ENCODE peak calls at places on chromosomes 6 and 20, in seven cellular contexts. A, M, E, L, C, U and Y are unnamed samples.

GRCh38 chr6:30169658-30170614 is 6.6 kb downstream of the TRIM15 start:
- DNase-seq in L (peak), A (peak), M (peak), E (no peak), C (no peak), U (peak), Y (no peak)

GRCh38 chr6:5662797-5663196 is 343.9 kb downstream of the NRN1 start:
- DNase-seq in C (no peak), A (no peak), L (no peak), M (no peak), E (no peak), U (no peak), Y (no peak)

GRCh38 chr6:3919130-3919628 is 70.0 kb downstream of the FAM50B start:
- DNase-seq in C (no peak), M (peak), L (no peak), E (peak), U (peak), A (peak), Y (peak)

GRCh38 chr6:80547827-80548226 is 441.4 kb downstream of the BCKDHB start:
- DNase-seq in M (peak), U (peak), C (no peak), E (no peak), A (peak), L (no peak), Y (peak)

GRCh38 chr6:28266962-28267694 is at the start of gene ZSCAN26:
- DNase-seq in E (peak), A (peak), U (peak), M (peak), C (peak), L (peak), Y (peak)

GRCh38 chr6:26006086-26006939 is 43.7 kb downstream of the TRIM38 start:
- DNase-seq in E (no peak), A (no peak), L (no peak), C (no peak), U (no peak), M (no peak), Y (no peak)

GRCh38 chr6:90168693-90169131 is 127.9 kb downstream of the BACH2 start:
- DNase-seq in L (no peak), U (peak), E (no peak), A (peak), M (peak), C (no peak), Y (peak)

GRCh38 chr6:106102034-106102433 is 15.9 kb downstream of the PRDM1 start:
- DNase-seq in A (no peak), C (no peak), L (no peak), U (no peak), E (no peak), M (no peak), Y (no peak)

DNA sequence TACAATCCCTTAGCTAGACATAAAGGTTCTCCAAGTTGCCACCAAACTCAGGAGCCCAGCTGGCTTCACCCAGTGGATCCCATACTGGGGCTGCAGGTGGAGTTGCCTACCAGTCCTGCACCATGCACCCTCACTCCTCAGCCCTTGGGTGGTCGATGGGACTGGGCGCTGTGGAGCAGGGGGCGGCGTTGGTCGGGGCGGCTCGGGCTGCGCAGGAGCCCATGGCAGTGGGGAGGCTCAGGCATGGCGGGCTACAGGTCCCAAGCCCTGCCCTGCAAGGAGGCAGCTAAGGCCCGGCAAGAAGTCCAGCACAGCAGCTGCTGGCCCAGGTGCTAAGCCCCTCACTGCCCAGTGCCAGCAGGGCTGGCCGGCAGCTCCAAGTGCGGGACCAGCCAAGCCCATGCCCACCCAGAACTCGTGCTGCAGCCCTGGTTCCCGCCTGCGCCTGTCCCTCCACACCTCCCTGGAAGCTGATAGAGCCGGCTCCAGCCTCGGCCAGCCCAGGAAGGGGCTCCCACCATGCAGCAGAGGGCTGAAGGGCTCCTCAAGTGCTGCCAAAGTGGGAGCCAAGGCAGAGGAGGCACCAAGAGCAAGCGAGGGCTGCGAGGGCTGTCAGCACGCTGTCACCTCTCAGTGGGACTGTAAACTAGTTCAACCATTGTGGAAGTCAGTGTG is 912.1 kb downstream of the PHF3 start:
- DNase-seq in M (no peak), L (no peak), A (no peak), C (no peak), U (no peak), E (no peak), Y (no peak)
- H3K4me3 ChIP-seq in M (no peak), L (no peak), A (no peak), C (no peak), U (no peak), E (no peak), Y (no peak)

GRCh38 chr6:163446529-163446928 is 32.0 kb downstream of the QKI start:
- DNase-seq in A (no peak), E (no peak), M (no peak), C (no peak), L (no peak), U (no peak), Y (no peak)
- H3K4me3 ChIP-seq in A (no peak), E (no peak), M (no peak), C (no peak), L (no peak), U (no peak), Y (no peak)

GRCh38 chr6:141492885-141493284 is 639.8 kb upstream of the GJE1 start:
- DNase-seq in M (no peak), U (no peak), A (no peak), L (no peak), E (no peak), C (no peak), Y (no peak)
- H3K4me3 ChIP-seq in M (no peak), U (no peak), A (no peak), L (no peak), E (no peak), C (no peak), Y (no peak)

DNA sequence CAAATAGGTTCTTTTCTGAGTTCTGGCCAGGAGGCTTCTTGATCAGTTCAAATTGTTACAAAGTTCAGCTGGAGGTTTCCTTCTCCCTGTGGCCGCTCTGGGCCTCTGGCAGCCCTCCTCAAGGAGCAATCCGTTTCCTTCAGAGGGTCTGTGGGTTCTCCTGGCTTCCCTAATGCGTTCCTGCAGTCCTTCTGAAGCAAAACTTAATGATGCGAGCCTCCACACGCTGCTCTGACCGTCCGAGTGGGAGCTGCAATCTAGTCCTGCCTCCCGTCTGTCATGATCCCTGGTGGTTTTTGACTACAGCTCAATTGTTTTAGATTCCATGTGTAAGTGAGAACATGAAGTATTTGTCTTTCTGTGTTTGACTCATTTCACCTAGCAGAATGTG is 8.7 kb downstream of the DEFB132 start:
- DNase-seq in A (no peak), L (no peak), M (no peak), U (no peak), E (no peak), C (no peak), Y (no peak)
- H3K4me3 ChIP-seq in A (no peak), L (peak), M (no peak), U (no peak), E (no peak), C (no peak), Y (no peak)

GRCh38 chr6:41636803-41637178 is 1.5 kb upstream of the MDFI start:
- DNase-seq in U (peak), M (no peak), A (peak), E (no peak), L (peak), C (no peak), Y (no peak)

GRCh38 chr6:41635365-41635764 is 2.9 kb upstream of the MDFI start:
- DNase-seq in E (no peak), U (no peak), L (no peak), M (no peak), A (no peak), C (no peak), Y (no peak)

GRCh38 chr6:41638801-41639555 is 710 bp downstream of the MDFI start:
- DNase-seq in E (no peak), C (no peak), A (peak), L (peak), U (peak), M (no peak), Y (no peak)

GRCh38 chr6:41638002-41638800 is at the start of gene MDFI:
- DNase-seq in C (no peak), E (no peak), A (peak), L (peak), M (no peak), U (peak), Y (no peak)

GRCh38 chr6:41637179-41638001 is 878 bp upstream of the MDFI start:
- DNase-seq in C (no peak), E (no peak), L (peak), U (no peak), M (no peak), A (no peak), Y (no peak)
- H3K4me3 ChIP-seq in C (no peak), E (no peak), L (peak), U (peak), M (no peak), A (peak), Y (peak)

GRCh38 chr20:46708172-46708860 is 1.1 kb upstream of the SLC2A10 start:
- DNase-seq in C (no peak), E (no peak), U (no peak), L (peak), M (no peak), A (no peak), Y (no peak)

GRCh38 chr20:46712056-46712636 is 2.7 kb downstream of the SLC2A10 start:
- DNase-seq in U (no peak), L (peak), A (no peak), E (no peak), M (no peak), C (no peak), Y (no peak)

GRCh38 chr20:46709055-46709458 is 392 bp upstream of the SLC2A10 start:
- DNase-seq in L (no peak), E (no peak), C (no peak), M (no peak), A (no peak), U (no peak), Y (no peak)

GRCh38 chr20:46710149-46710913 is 882 bp downstream of the SLC2A10 start:
- DNase-seq in L (no peak), M (no peak), U (no peak), A (no peak), E (no peak), C (no peak), Y (no peak)

GRCh38 chr20:46709459-46710148 is at the start of gene SLC2A10:
- DNase-seq in C (peak), L (peak), A (peak), U (peak), E (peak), M (peak), Y (no peak)
- H3K4me3 ChIP-seq in C (peak), L (peak), A (peak), U (peak), E (peak), M (peak), Y (peak)

GRCh38 chr6:37141291-37142046 is 28.5 kb upstream of the PIM1 start:
- DNase-seq in U (peak), A (peak), M (peak), L (peak), C (no peak), E (no peak), Y (no peak)
- H3K4me3 ChIP-seq in U (no peak), A (no peak), M (no peak), L (peak), C (no peak), E (no peak), Y (no peak)

DNA sequence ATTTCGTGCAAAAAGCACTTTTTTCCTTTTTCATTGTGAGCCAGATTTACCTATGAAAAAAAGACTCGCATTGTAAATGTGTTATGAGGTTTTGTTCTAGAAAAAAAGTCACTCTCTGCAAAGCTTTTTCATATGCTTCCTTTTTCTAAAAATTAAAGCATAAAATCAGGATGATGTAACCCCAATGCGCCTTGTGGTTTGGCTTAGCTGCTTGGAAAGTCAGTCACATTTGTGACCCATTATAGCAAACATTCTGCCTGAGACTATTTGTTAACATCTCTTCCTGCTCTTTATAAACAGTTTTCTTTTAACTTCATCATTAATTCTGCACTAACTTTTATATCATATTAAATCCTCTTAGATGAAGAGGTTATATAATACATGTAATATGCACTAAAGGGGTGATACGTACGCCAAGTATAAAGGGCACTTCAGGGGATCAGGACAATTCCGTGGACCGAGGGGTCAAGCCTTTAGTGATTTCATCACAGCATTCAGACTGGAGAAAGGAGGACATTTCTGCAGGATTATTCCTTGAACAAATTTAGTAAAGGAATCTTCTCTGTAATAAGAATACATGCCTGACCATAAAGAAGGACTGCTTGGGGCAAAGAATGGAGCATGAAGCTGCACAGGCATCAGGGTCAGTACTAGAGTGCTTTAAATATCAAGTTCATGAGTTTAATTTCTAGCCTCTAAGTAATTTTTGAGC is 48.1 kb upstream of the SMLR1 start:
- DNase-seq in E (no peak), M (peak), U (peak), A (peak), C (no peak), L (no peak), Y (no peak)
- H3K4me3 ChIP-seq in E (no peak), M (peak), U (peak), A (no peak), C (no peak), L (no peak), Y (no peak)